ENCODE peak calls at places on chromosomes 7 and 10, in seven cellular contexts. N is fibroblast of lung, Q is colonic mucosa, G is fibroblast of mammary gland, S is AG04449, Z is brain microvascular endothelial cell, T is heart left ventricle. L is an unnamed sample.

GRCh38 chr10:4941540-4942330 is 21.5 kb upstream of the AKR1C1 start:
- DNase-seq in S (no peak), N (no peak), Q (no peak), G (peak), T (no peak), Z (no peak), L (no peak)

GRCh38 chr7:5776894-5777645 is 4.4 kb downstream of the RNF216 start:
- DNase-seq in T (no peak), G (no peak), Z (no peak), N (no peak), S (no peak), Q (no peak), L (no peak)

GRCh38 chr10:75407716-75408511 is 6.3 kb upstream of the ZNF503 start:
- DNase-seq in Q (peak), S (no peak), G (peak), Z (no peak), T (peak), N (peak), L (peak)

GRCh38 chr10:58743466-58744115 is 230.9 kb downstream of the BICC1 start:
- DNase-seq in Q (no peak), G (no peak), Z (peak), N (no peak), S (peak), T (no peak), L (no peak)

GRCh38 chr7:106236065-106236464 is 48.7 kb downstream of the NAMPT start:
- DNase-seq in Z (no peak), Q (no peak), N (no peak), G (no peak), T (no peak), S (no peak), L (no peak)

GRCh38 chr10:114470956-114471905 is 66.9 kb upstream of the AFAP1L2 start:
- DNase-seq in T (peak), N (peak), Q (peak), G (peak), Z (peak), S (peak), L (peak)

GRCh38 chr10:127014671-127015070 is 109.4 kb downstream of the DOCK1 start:
- DNase-seq in G (no peak), T (no peak), Z (no peak), S (no peak), Q (no peak), N (no peak), L (no peak)

GRCh38 chr10:129433266-129433665 is 33.8 kb upstream of the MGMT start:
- DNase-seq in T (no peak), N (no peak), Z (no peak), G (no peak), S (no peak), Q (no peak), L (no peak)

GRCh38 chr10:100245484-100246220 is 16.3 kb upstream of the CHUK start:
- DNase-seq in Z (peak), Q (no peak), S (no peak), T (no peak), N (no peak), G (no peak), L (no peak)

GRCh38 chr10:4515711-4516110 is 310.3 kb upstream of the AKR1E2 start:
- DNase-seq in Q (no peak), N (no peak), G (no peak), S (no peak), Z (no peak), T (no peak), L (no peak)

GRCh38 chr7:25385731-25386136 is 157.4 kb upstream of the NPVF start:
- DNase-seq in G (no peak), S (no peak), N (no peak), Z (no peak), Q (no peak), T (no peak), L (no peak)

GRCh38 chr7:73429218-73429617 is 4.4 kb upstream of the FZD9 start:
- DNase-seq in S (no peak), G (peak), N (no peak), Q (no peak), Z (no peak), T (no peak), L (no peak)

GRCh38 chr7:78852951-78853350 is 600.5 kb downstream of the MAGI2 start:
- DNase-seq in Z (peak), N (peak), S (no peak), Q (no peak), G (peak), T (no peak), L (no peak)

GRCh38 chr7:98022531-98022930 is 32.5 kb upstream of the OCM2 start:
- DNase-seq in S (no peak), N (no peak), G (no peak), Z (no peak), T (no peak), Q (no peak), L (no peak)

GRCh38 chr7:154579711-154580110 is 423.2 kb downstream of the PAXIP1 start:
- DNase-seq in S (no peak), N (no peak), Q (no peak), Z (no peak), T (no peak), G (no peak), L (no peak)

GRCh38 chr7:28297821-28298439 is 114.4 kb upstream of the CREB5 start:
- DNase-seq in Q (no peak), S (no peak), G (no peak), Z (no peak), N (no peak), T (no peak), L (peak)

GRCh38 chr7:30931927-30932540 is 20.4 kb downstream of the AQP1 start:
- DNase-seq in S (no peak), T (no peak), Z (no peak), G (no peak), Q (peak), N (no peak), L (no peak)

GRCh38 chr7:23864984-23865383 is 155.0 kb downstream of the STK31 start:
- DNase-seq in G (peak), T (no peak), N (peak), Z (peak), S (peak), Q (no peak), L (no peak)

GRCh38 chr7:78130443-78131200 is 332.0 kb downstream of the PHTF2 start:
- DNase-seq in Q (no peak), G (no peak), N (no peak), Z (no peak), S (no peak), T (no peak), L (no peak)

GRCh38 chr10:97673736-97674525 is 13.1 kb downstream of the AVPI1 start:
- DNase-seq in T (no peak), G (peak), Q (no peak), Z (peak), S (no peak), N (peak), L (no peak)

GRCh38 chr10:90288403-90288933 is 569.4 kb downstream of the HTR7 start:
- DNase-seq in S (no peak), Z (peak), T (no peak), Q (no peak), G (peak), N (peak), L (no peak)

GRCh38 chr10:74754397-74754796 is 72.0 kb upstream of the KAT6B start:
- DNase-seq in Q (no peak), N (no peak), G (no peak), T (no peak), S (no peak), Z (no peak), L (no peak)

GRCh38 chr10:95906675-95907453 is 911 bp upstream of the CC2D2B start:
- DNase-seq in Z (peak), T (peak), G (peak), S (no peak), N (peak), Q (peak), L (peak)

GRCh38 chr7:133081119-133081604 is 728 bp downstream of the CHCHD3 start:
- DNase-seq in S (no peak), Z (peak), T (peak), G (peak), N (no peak), Q (peak), L (no peak)

GRCh38 chr10:81179805-81180452 is 642.2 kb downstream of the SH2D4B start:
- DNase-seq in N (no peak), S (no peak), Z (no peak), G (no peak), T (no peak), Q (peak), L (peak)

GRCh38 chr10:111360260-111360925 is 283.6 kb downstream of the ADRA2A start:
- DNase-seq in T (peak), G (peak), Q (peak), S (no peak), N (no peak), Z (no peak), L (peak)

GRCh38 chr7:55063633-55064032 is 44.8 kb downstream of the EGFR start:
- DNase-seq in G (peak), T (no peak), Z (peak), Q (no peak), N (peak), S (no peak), L (no peak)

GRCh38 chr7:115724400-115725056 is 306.0 kb downstream of the TFEC start:
- DNase-seq in Z (no peak), T (no peak), S (no peak), Q (peak), G (no peak), N (no peak), L (no peak)

GRCh38 chr10:89588671-89589070 is 53.3 kb upstream of the SLC16A12 start:
- DNase-seq in N (peak), Z (no peak), S (no peak), T (no peak), Q (no peak), G (peak), L (no peak)

GRCh38 chr10:21532694-21533576 is 1.1 kb upstream of the MLLT10 start:
- DNase-seq in G (no peak), N (no peak), Z (no peak), T (no peak), S (no peak), Q (no peak), L (no peak)

GRCh38 chr10:77756319-77757232 is 119.0 kb upstream of the KCNMA1 start:
- DNase-seq in Q (peak), N (peak), S (no peak), T (no peak), G (peak), Z (peak), L (peak)

GRCh38 chr10:76936182-76936581 is 701.4 kb downstream of the KCNMA1 start:
- DNase-seq in Q (no peak), N (no peak), T (no peak), S (no peak), Z (no peak), G (no peak), L (no peak)

GRCh38 chr10:110993024-110993693 is 73.8 kb downstream of the SHOC2 start:
- DNase-seq in Q (no peak), Z (peak), G (peak), S (peak), T (no peak), N (peak), L (peak)

GRCh38 chr10:111756541-111757061 is 427.0 kb downstream of the GPAM start:
- DNase-seq in G (peak), Q (peak), Z (no peak), T (no peak), N (no peak), S (no peak), L (peak)

GRCh38 chr10:93333278-93333978 is 148.7 kb downstream of the MYOF start:
- DNase-seq in N (no peak), Q (no peak), G (no peak), Z (no peak), T (no peak), S (no peak), L (no peak)

GRCh38 chr7:96591159-96591899 is 118.3 kb downstream of the SEM1 start:
- DNase-seq in S (no peak), G (no peak), Z (no peak), N (no peak), T (no peak), Q (no peak), L (no peak)

GRCh38 chr7:573496-574295 is 54.0 kb upstream of the PDGFA start:
- DNase-seq in Q (no peak), Z (no peak), S (no peak), G (no peak), T (no peak), N (no peak), L (no peak)

GRCh38 chr10:123183724-123184123 is 29.5 kb downstream of the BUB3 start:
- DNase-seq in T (no peak), N (no peak), Z (no peak), G (no peak), S (no peak), Q (no peak), L (no peak)

GRCh38 chr10:58963101-58963534 is 213.3 kb upstream of the PHYHIPL start:
- DNase-seq in G (no peak), Q (no peak), T (no peak), Z (no peak), S (no peak), N (no peak), L (no peak)

GRCh38 chr7:141072548-141073172 is 1.2 kb upstream of the TMEM178B start:
- DNase-seq in G (peak), Q (no peak), N (peak), S (no peak), T (peak), Z (peak), L (peak)

GRCh38 chr7:138249975-138250374 is 173.7 kb downstream of the AKR1D1 start:
- DNase-seq in G (no peak), T (no peak), S (no peak), N (no peak), Q (no peak), Z (no peak), L (no peak)
- TF ChIP-seq CTCF in G (no peak), T (no peak), S (no peak), N (no peak), Q (no peak), Z (no peak), L (no peak)

GRCh38 chr10:18685555-18685954 is 26.3 kb downstream of the ARL5B start:
- DNase-seq in N (no peak), S (no peak), T (no peak), Q (no peak), Z (no peak), G (no peak), L (no peak)

GRCh38 chr10:18687195-18687594 is 28.0 kb downstream of the ARL5B start:
- DNase-seq in Z (no peak), G (no peak), S (no peak), Q (no peak), T (no peak), N (no peak), L (no peak)

GRCh38 chr10:18690541-18690940 is 31.3 kb downstream of the ARL5B start:
- DNase-seq in N (no peak), Z (no peak), Q (no peak), G (no peak), T (no peak), S (no peak), L (no peak)

GRCh38 chr10:18687706-18688105 is 28.5 kb downstream of the ARL5B start:
- DNase-seq in Z (no peak), Q (no peak), N (no peak), T (no peak), G (no peak), S (no peak), L (no peak)

GRCh38 chr10:18689498-18689897 is 30.3 kb downstream of the ARL5B start:
- DNase-seq in T (no peak), S (no peak), Z (no peak), Q (no peak), G (peak), N (peak), L (no peak)
- TF ChIP-seq CTCF in T (peak), S (no peak), Z (peak), Q (peak), G (peak), N (peak), L (no peak)

GRCh38 chr7:112362053-112362650 is 88.1 kb upstream of the IFRD1 start:
- DNase-seq in S (no peak), G (no peak), T (no peak), N (no peak), Q (no peak), Z (no peak), L (no peak)
- TF ChIP-seq CTCF in S (no peak), G (no peak), T (no peak), N (no peak), Q (no peak), Z (no peak), L (no peak)

GRCh38 chr10:7704360-7704759 is 1.2 kb downstream of the ITIH2 start:
- DNase-seq in Z (no peak), T (no peak), G (no peak), N (no peak), S (no peak), Q (no peak), L (no peak)

GRCh38 chr10:7702288-7702812 is 766 bp upstream of the ITIH2 start:
- DNase-seq in N (no peak), Q (no peak), S (no peak), Z (no peak), G (no peak), T (no peak), L (no peak)

GRCh38 chr10:7701158-7701742 is 1.9 kb upstream of the ITIH2 start:
- DNase-seq in Q (no peak), N (no peak), T (no peak), Z (no peak), S (no peak), G (no peak), L (no peak)

GRCh38 chr10:7705341-7705740 is 2.2 kb downstream of the ITIH2 start:
- DNase-seq in G (no peak), Z (no peak), T (no peak), N (no peak), S (no peak), Q (no peak), L (no peak)

GRCh38 chr10:7703140-7703539 is at the start of gene ITIH2:
- DNase-seq in T (no peak), S (no peak), G (no peak), Z (no peak), Q (no peak), N (no peak), L (no peak)
- TF ChIP-seq CTCF in T (no peak), S (no peak), G (no peak), Z (no peak), Q (no peak), N (no peak), L (no peak)

GRCh38 chr10:50992356-50992866 is 81.9 kb upstream of the PRKG1 start:
- DNase-seq in S (no peak), Z (no peak), T (peak), G (peak), N (peak), Q (no peak), L (no peak)

GRCh38 chr10:50991496-50992355 is 82.6 kb upstream of the PRKG1 start:
- DNase-seq in S (no peak), G (peak), N (peak), Q (peak), T (peak), Z (peak), L (no peak)

GRCh38 chr10:50992972-50993766 is 81.1 kb upstream of the PRKG1 start:
- DNase-seq in T (peak), N (peak), S (peak), Q (peak), G (peak), Z (peak), L (no peak)

GRCh38 chr10:50988792-50989191 is 85.5 kb upstream of the PRKG1 start:
- DNase-seq in Q (no peak), T (no peak), G (peak), S (no peak), N (peak), Z (no peak), L (peak)

DNA sequence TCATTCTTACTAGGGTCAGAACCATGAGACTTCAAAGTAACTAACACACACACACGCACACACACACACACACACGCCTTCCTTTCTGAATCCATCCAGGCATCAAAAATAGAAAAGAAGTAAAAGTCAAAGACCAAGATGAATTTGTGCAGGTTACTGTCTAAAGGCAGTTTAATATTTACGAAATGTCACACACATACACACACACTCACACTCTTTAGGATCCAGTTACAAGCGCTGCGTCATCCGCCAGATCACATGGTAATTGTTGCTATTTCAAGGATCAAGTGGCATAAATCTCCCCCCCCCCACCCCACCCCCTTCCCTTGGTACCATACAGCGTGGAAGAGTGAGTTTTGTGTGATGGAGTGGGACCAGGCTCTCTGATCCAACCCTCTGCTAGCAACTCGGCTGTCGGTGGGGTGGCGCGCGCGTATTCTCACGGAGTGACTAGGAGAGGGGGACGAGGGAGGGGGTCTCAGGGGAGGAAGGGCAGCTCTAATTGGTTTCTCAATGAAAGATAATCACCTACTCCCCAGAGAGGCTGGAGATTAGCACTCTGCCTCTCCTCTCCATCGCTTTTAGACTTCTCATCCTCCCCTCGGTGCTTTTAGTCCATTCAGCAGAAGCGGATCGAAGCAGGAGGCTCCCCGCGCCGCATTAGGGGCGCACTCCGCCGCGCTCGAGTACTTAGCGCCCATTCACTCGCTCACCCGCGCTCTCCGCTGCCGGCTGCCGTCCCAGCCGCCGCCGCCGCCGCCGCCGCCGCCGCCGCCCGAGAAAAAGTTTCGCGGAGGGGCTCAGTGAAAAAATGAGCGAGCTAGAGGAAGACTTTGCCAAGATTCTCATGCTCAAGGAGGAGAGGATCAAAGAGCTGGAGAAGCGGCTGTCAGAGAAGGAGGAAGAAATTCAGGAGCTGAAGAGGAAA is 83.5 kb upstream of the PRKG1 start:
- DNase-seq in S (peak), T (peak), Z (peak), Q (peak), N (peak), G (peak), L (peak)
- TF ChIP-seq CTCF in S (no peak), T (no peak), Z (no peak), Q (no peak), N (no peak), G (no peak), L (no peak)

GRCh38 chr7:107386543-107386900 is 83.3 kb upstream of the GPR22 start:
- DNase-seq in Z (no peak), N (peak), T (no peak), S (no peak), G (no peak), Q (no peak), L (no peak)

GRCh38 chr7:107387077-107387476 is 82.8 kb upstream of the GPR22 start:
- DNase-seq in Q (no peak), S (no peak), N (peak), Z (peak), T (peak), G (peak), L (no peak)

GRCh38 chr7:107383203-107383602 is 86.7 kb upstream of the GPR22 start:
- DNase-seq in N (no peak), G (no peak), T (no peak), Z (no peak), Q (no peak), S (no peak), L (no peak)

GRCh38 chr7:107381453-107381852 is 88.4 kb upstream of the GPR22 start:
- DNase-seq in Z (no peak), S (no peak), G (no peak), Q (no peak), T (no peak), N (no peak), L (no peak)

GRCh38 chr7:107384025-107384424 is 85.8 kb upstream of the GPR22 start:
- DNase-seq in S (no peak), Q (no peak), Z (no peak), G (no peak), N (no peak), T (no peak), L (no peak)
- TF ChIP-seq CTCF in S (no peak), Q (no peak), Z (peak), G (peak), N (no peak), T (no peak), L (no peak)